ENCODE peak calls at places on chromosome 19, in ten cellular contexts. F, B, W, M, L, Z, C, N, Q and V are unnamed samples.

GRCh38 chr19:7742991-7743390 is 4.3 kb downstream of the CD209 start:
- DNase-seq in F (no peak), B (no peak), W (no peak), M (no peak), L (no peak), Z (no peak), C (no peak), N (no peak), Q (no peak), V (no peak)

GRCh38 chr19:37333457-37333856 is 37.4 kb upstream of the ZNF527 start:
- DNase-seq in F (no peak), B (no peak), W (peak), M (no peak), L (no peak), Z (no peak), C (no peak), N (no peak), Q (no peak), V (no peak)

GRCh38 chr19:14056741-14057356 is 5.0 kb downstream of the PALM3 start:
- DNase-seq in F (no peak), B (no peak), W (no peak), M (no peak), L (no peak), Z (no peak), C (no peak), N (no peak), Q (no peak), V (no peak)

GRCh38 chr19:42474743-42475142 is 32.0 kb upstream of the CXCL17 start:
- DNase-seq in F (no peak), B (no peak), W (no peak), M (no peak), L (no peak), Z (no peak), C (no peak), N (no peak), Q (no peak), V (no peak)

GRCh38 chr19:21586341-21587116 is 81.1 kb downstream of the ZNF429 start:
- DNase-seq in F (no peak), B (no peak), W (no peak), M (peak), L (peak), Z (no peak), C (peak), N (no peak), Q (no peak), V (peak)

GRCh38 chr19:18771328-18772242 is 19.5 kb downstream of the COMP start:
- DNase-seq in F (no peak), B (no peak), W (no peak), M (no peak), L (no peak), Z (no peak), C (no peak), N (no peak), Q (no peak), V (no peak)

GRCh38 chr19:19743176-19743575 is 10.3 kb upstream of the ZNF14 start:
- DNase-seq in F (no peak), B (no peak), W (no peak), M (no peak), L (no peak), Z (no peak), C (no peak), N (no peak), Q (no peak), V (no peak)

GRCh38 chr19:51751655-51752054 is at the start of gene FPR1:
- DNase-seq in F (peak), B (no peak), W (peak), M (peak), L (no peak), Z (peak), C (no peak), N (no peak), Q (no peak), V (no peak)

GRCh38 chr19:18445252-18445948 is 7.5 kb upstream of the ISYNA1 start:
- DNase-seq in F (no peak), B (no peak), W (no peak), M (no peak), L (no peak), Z (no peak), C (no peak), N (no peak), Q (peak), V (no peak)

GRCh38 chr19:39406656-39407393 is at the start of gene ZFP36:
- DNase-seq in F (peak), B (peak), W (peak), M (peak), L (peak), Z (peak), C (peak), N (no peak), Q (peak), V (peak)

GRCh38 chr19:23420824-23421223 is 25.6 kb upstream of the ZNF91 start:
- DNase-seq in F (no peak), B (no peak), W (no peak), M (no peak), L (no peak), Z (no peak), C (no peak), N (no peak), Q (no peak), V (no peak)

GRCh38 chr19:12782174-12782423 is 6.7 kb upstream of the HOOK2 start:
- DNase-seq in F (no peak), B (no peak), W (no peak), M (no peak), L (no peak), Z (no peak), C (no peak), N (no peak), Q (no peak), V (no peak)

GRCh38 chr19:47414469-47414868 is 4.9 kb downstream of the MEIS3 start:
- DNase-seq in F (no peak), B (no peak), W (no peak), M (no peak), L (no peak), Z (peak), C (no peak), N (no peak), Q (no peak), V (no peak)

GRCh38 chr19:39499082-39499642 is 415 bp downstream of the DLL3 start:
- DNase-seq in F (no peak), B (no peak), W (no peak), M (no peak), L (no peak), Z (peak), C (no peak), N (no peak), Q (no peak), V (peak)

GRCh38 chr19:9644472-9644871 is 23.4 kb upstream of the ZNF561 start:
- DNase-seq in F (no peak), B (no peak), W (no peak), M (no peak), L (no peak), Z (no peak), C (no peak), N (no peak), Q (no peak), V (no peak)

GRCh38 chr19:14347999-14348889 is 33.0 kb upstream of the ADGRE5 start:
- DNase-seq in F (peak), B (peak), W (peak), M (peak), L (peak), Z (peak), C (peak), N (no peak), Q (peak), V (peak)

GRCh38 chr19:6014551-6015135 is 36.7 kb upstream of the RANBP3 start:
- DNase-seq in F (no peak), B (no peak), W (no peak), M (no peak), L (no peak), Z (no peak), C (peak), N (no peak), Q (no peak), V (no peak)

GRCh38 chr19:711224-711623 is 2.5 kb downstream of the PALM start:
- DNase-seq in F (no peak), B (no peak), W (no peak), M (no peak), L (no peak), Z (no peak), C (no peak), N (no peak), Q (no peak), V (no peak)

GRCh38 chr19:48918801-48919247 is 14.7 kb upstream of the DHDH start:
- DNase-seq in F (no peak), B (no peak), W (no peak), M (no peak), L (no peak), Z (no peak), C (no peak), N (no peak), Q (no peak), V (peak)

GRCh38 chr19:11685676-11686650 is 52.8 kb downstream of the ZNF823 start:
- DNase-seq in F (no peak), B (no peak), W (no peak), M (no peak), L (no peak), Z (no peak), C (no peak), N (no peak), Q (no peak), V (no peak)

GRCh38 chr19:30288957-30289735 is 83.0 kb upstream of the ZNF536 start:
- DNase-seq in F (no peak), B (no peak), W (no peak), M (no peak), L (no peak), Z (no peak), C (no peak), N (no peak), Q (no peak), V (no peak)

GRCh38 chr19:8922591-8922990 is 87.6 kb downstream of the MUC16 start:
- DNase-seq in F (no peak), B (no peak), W (no peak), M (no peak), L (no peak), Z (no peak), C (no peak), N (no peak), Q (no peak), V (no peak)

GRCh38 chr19:46721269-46722003 is 4.5 kb upstream of the PRKD2 start:
- DNase-seq in F (no peak), B (peak), W (no peak), M (no peak), L (no peak), Z (no peak), C (no peak), N (no peak), Q (no peak), V (no peak)

GRCh38 chr19:38514812-38515633 is 81.5 kb downstream of the RYR1 start:
- DNase-seq in F (peak), B (peak), W (peak), M (peak), L (peak), Z (peak), C (peak), N (no peak), Q (peak), V (peak)

GRCh38 chr19:39410620-39411005 is 1.9 kb upstream of the PLEKHG2 start:
- DNase-seq in F (no peak), B (no peak), W (no peak), M (peak), L (no peak), Z (no peak), C (no peak), N (no peak), Q (peak), V (no peak)

GRCh38 chr19:14369399-14370168 is 11.7 kb upstream of the ADGRE5 start:
- DNase-seq in F (no peak), B (no peak), W (peak), M (no peak), L (no peak), Z (no peak), C (no peak), N (no peak), Q (no peak), V (no peak)

DNA sequence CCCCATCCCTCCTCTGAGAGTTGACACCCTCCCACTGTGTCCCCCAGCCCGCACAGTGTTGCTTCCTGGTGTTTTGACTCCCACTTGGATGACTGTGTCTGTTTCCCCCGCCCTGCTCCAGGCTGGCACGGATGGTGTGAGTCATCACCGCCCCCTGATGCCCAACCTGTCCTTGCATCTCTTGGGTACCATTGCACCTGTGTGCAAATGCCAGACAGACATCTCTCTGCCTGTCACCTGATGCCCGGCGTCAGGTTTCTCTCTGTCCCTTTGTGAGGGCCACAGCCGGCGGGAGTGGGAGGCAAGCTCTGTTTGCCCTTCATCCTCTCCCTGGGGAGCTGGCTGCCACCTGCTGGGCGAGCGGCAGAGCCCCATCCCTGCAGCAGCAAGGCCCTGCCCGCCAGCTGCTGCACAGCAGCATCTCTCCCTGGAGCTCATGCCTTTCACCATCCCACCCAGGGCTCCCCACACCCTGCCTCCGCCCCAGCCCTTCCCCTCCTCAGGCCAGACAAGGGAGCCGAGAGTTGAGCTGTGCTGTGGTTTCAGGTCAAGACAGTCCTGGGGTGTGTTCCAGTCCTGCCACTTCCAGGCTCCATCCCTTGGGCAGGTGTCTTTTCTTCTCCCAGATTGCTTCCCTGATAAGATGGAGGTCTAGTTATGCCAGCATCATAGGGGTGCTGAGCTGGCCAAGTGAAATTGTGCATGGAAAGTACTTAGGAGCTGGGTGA is 29.7 kb downstream of the NKPD1 start:
- DNase-seq in F (peak), B (peak), W (no peak), M (no peak), L (no peak), Z (peak), C (no peak), N (no peak), Q (no peak), V (no peak)
- TF ChIP-seq CTCF in F (no peak), B (peak), W (no peak), M (no peak), L (no peak), Z (peak), C (no peak), N (no peak), Q (no peak), V (peak)

DNA sequence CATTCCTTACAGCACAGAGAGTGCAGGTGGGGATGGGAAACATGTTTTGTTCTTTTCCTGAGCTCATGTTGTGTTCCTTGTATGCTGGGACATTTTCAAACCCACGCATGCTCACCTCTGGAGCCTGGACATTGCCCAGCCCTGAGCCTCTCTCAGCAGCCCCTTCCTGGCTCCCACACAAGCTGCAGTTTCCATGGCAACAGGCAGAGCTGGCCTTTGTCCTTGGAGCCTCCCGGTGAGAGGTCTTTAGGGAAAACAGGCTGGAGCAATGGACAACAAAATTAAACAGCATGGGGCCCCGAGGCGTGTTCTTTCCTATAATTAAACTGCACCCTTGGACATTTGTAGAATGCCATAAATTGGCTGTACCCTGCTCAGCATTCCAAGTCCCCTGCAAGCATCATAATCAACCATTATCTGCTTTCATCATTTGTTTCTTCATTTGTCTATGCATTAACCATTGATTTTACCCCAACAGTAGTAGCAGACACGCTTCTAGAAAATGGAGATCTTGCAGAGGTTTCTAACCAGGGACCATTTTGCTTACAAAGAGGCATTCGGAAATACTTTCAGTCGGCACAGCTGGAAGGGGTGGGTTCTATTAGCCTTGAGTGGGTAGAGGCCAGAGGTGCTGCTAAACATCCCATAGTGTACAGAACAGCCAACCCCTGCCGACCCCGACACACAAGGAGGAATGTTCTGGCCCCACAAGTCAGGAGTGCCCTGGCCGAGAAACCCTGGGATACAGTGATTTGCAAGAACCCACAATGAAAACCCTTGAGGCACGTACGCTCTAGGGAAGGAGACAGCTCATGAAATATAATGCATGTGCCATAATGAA is 133.4 kb upstream of the PEG3 start:
- DNase-seq in F (no peak), B (no peak), W (no peak), M (no peak), L (peak), Z (no peak), C (no peak), N (no peak), Q (no peak), V (no peak)
- TF ChIP-seq CTCF in F (no peak), B (no peak), W (no peak), M (no peak), L (no peak), Z (no peak), C (no peak), N (no peak), Q (no peak), V (no peak)

DNA sequence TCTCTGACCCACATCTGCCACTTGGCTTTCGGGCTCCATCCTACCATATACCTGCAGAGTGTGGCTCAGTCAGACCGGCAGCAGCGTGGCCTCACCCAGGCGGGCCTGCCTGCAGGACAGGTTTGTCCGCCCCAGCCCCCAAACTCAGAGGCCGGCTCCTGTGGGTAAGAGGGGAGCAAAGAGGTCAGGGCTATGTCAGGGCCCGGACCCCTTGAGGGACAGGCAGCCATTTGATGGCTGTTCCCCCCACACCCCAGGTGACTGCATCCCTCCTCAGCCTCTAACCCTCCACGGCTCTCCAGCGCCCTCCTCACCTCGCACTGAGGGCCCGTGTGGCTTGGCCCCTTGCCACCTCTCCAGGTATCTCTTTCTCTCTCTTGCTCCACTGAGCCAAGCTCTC is 12.3 kb upstream of the ZBTB32 start:
- DNase-seq in F (no peak), B (no peak), W (no peak), M (no peak), L (no peak), Z (peak), C (no peak), N (no peak), Q (no peak), V (no peak)
- TF ChIP-seq CTCF in F (no peak), B (no peak), W (no peak), M (no peak), L (no peak), Z (no peak), C (no peak), N (no peak), Q (no peak), V (no peak)

GRCh38 chr19:3402631-3403443 is 36.5 kb downstream of the NFIC start:
- DNase-seq in F (no peak), B (no peak), W (no peak), M (no peak), L (no peak), Z (no peak), C (no peak), N (no peak), Q (no peak), V (no peak)
- TF ChIP-seq CTCF in F (no peak), B (no peak), W (no peak), M (no peak), L (no peak), Z (no peak), C (no peak), N (no peak), Q (no peak), V (no peak)